ENCODE peak calls at places on chromosomes 16 and 17, in eight cellular contexts. One of them, this sample, is unnamed.

GRCh38 chr16:70694088-70694487 is 8.2 kb upstream of the MTSS2 start:
- DNase-seq in HFF-Myc: peak; percentile 77
- DNase-seq in A549: peak; percentile 85
- DNase-seq in BE2C: no peak
- DNase-seq in AG09309: no peak
- DNase-seq in fibroblast of villous mesenchyme: peak; percentile 72
- DNase-seq in cardiac fibroblast: peak; percentile 83
- DNase-seq in cardiac muscle cell: no peak
- DNase-seq in this sample: no peak

GRCh38 chr16:19766554-19766884 is 48.4 kb downstream of the IQCK start:
- DNase-seq in fibroblast of villous mesenchyme: no peak
- DNase-seq in BE2C: no peak
- DNase-seq in cardiac fibroblast: no peak
- DNase-seq in A549: no peak
- DNase-seq in HFF-Myc: no peak
- DNase-seq in cardiac muscle cell: no peak
- DNase-seq in AG09309: no peak
- DNase-seq in this sample: no peak

GRCh38 chr16:11625769-11626168 is 39.0 kb upstream of the LITAF start:
- DNase-seq in cardiac muscle cell: no peak
- DNase-seq in BE2C: no peak
- DNase-seq in AG09309: no peak
- DNase-seq in HFF-Myc: no peak
- DNase-seq in A549: no peak
- DNase-seq in fibroblast of villous mesenchyme: no peak
- DNase-seq in cardiac fibroblast: no peak
- DNase-seq in this sample: no peak

GRCh38 chr17:67050476-67051154 is 6.3 kb downstream of the CACNG1 start:
- DNase-seq in fibroblast of villous mesenchyme: no peak
- DNase-seq in cardiac muscle cell: no peak
- DNase-seq in cardiac fibroblast: no peak
- DNase-seq in BE2C: no peak
- DNase-seq in A549: no peak
- DNase-seq in HFF-Myc: no peak
- DNase-seq in AG09309: no peak
- DNase-seq in this sample: no peak

GRCh38 chr16:27189335-27189972 is 13.9 kb upstream of the KDM8 start:
- DNase-seq in fibroblast of villous mesenchyme: no peak
- DNase-seq in AG09309: no peak
- DNase-seq in cardiac muscle cell: no peak
- DNase-seq in HFF-Myc: no peak
- DNase-seq in cardiac fibroblast: no peak
- DNase-seq in BE2C: no peak
- DNase-seq in A549: no peak
- DNase-seq in this sample: no peak

GRCh38 chr16:49809561-49809960 is 46.4 kb downstream of the ZNF423 start:
- DNase-seq in cardiac fibroblast: no peak
- DNase-seq in A549: no peak
- DNase-seq in fibroblast of villous mesenchyme: no peak
- DNase-seq in HFF-Myc: no peak
- DNase-seq in AG09309: no peak
- DNase-seq in cardiac muscle cell: no peak
- DNase-seq in BE2C: no peak
- DNase-seq in this sample: no peak

GRCh38 chr17:3944485-3945388 is 19.5 kb downstream of the ATP2A3 start:
- DNase-seq in fibroblast of villous mesenchyme: peak; percentile 61
- DNase-seq in BE2C: peak; percentile 72
- DNase-seq in HFF-Myc: no peak
- DNase-seq in cardiac fibroblast: peak; percentile 64
- DNase-seq in cardiac muscle cell: peak; percentile 92
- DNase-seq in A549: peak; percentile 36
- DNase-seq in AG09309: no peak
- DNase-seq in this sample: no peak

GRCh38 chr17:29742210-29742513 is 119.5 kb upstream of the CORO6 start:
- DNase-seq in cardiac fibroblast: no peak
- DNase-seq in fibroblast of villous mesenchyme: no peak
- DNase-seq in AG09309: no peak
- DNase-seq in BE2C: no peak
- DNase-seq in HFF-Myc: no peak
- DNase-seq in cardiac muscle cell: no peak
- DNase-seq in A549: no peak
- DNase-seq in this sample: no peak

GRCh38 chr17:27339836-27340550 is 46.1 kb downstream of the WSB1 start:
- DNase-seq in fibroblast of villous mesenchyme: no peak
- DNase-seq in HFF-Myc: no peak
- DNase-seq in BE2C: no peak
- DNase-seq in cardiac muscle cell: no peak
- DNase-seq in A549: peak; percentile 88
- DNase-seq in AG09309: no peak
- DNase-seq in cardiac fibroblast: no peak
- DNase-seq in this sample: no peak

DNA sequence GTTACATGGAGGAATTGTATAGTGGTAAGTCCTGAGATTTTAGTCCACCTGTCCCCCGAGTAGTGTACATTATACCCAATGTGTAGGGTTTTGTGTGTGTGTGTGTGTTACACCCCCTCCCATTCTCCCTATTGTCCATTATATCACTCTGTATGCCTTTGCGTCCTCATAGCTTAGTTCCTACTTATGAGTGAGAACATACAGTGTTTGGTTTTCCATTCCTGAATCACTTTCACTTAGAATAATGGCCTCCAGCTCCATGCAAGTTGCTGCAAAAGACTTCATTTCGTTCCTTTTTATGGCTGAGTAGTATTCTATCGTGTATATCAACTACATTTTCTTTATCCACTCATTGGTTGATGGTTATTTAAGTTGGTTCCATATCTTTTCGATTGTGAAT is 635 bp upstream of the FA2H start:
- DNase-seq in cardiac fibroblast: no peak
- DNase-seq in BE2C: no peak
- DNase-seq in HFF-Myc: no peak
- DNase-seq in A549: no peak
- DNase-seq in fibroblast of villous mesenchyme: no peak
- DNase-seq in AG09309: no peak
- DNase-seq in cardiac muscle cell: no peak
- DNase-seq in this sample: no peak
- H3K4me3 ChIP-seq in cardiac fibroblast: no peak overlapping the region
- H3K4me3 ChIP-seq in BE2C: no peak overlapping the region
- H3K4me3 ChIP-seq in HFF-Myc: no peak overlapping the region
- H3K4me3 ChIP-seq in A549: peak overlapping the region; percentile 87
- H3K4me3 ChIP-seq in fibroblast of villous mesenchyme: no peak overlapping the region
- H3K4me3 ChIP-seq in AG09309: no peak overlapping the region
- H3K4me3 ChIP-seq in cardiac muscle cell: no peak overlapping the region
- H3K4me3 ChIP-seq in this sample: no peak overlapping the region

GRCh38 chr16:62213763-62214162 is 177.5 kb upstream of the CDH8 start:
- DNase-seq in A549: peak; percentile 6
- DNase-seq in BE2C: peak; percentile 63
- DNase-seq in cardiac muscle cell: no peak
- DNase-seq in fibroblast of villous mesenchyme: no peak
- DNase-seq in AG09309: no peak
- DNase-seq in HFF-Myc: no peak
- DNase-seq in cardiac fibroblast: no peak
- DNase-seq in this sample: no peak
- TF ChIP-seq CTCF in A549: no peak
- TF ChIP-seq CTCF in BE2C: peak; percentile 68
- TF ChIP-seq CTCF in cardiac muscle cell: no peak
- TF ChIP-seq CTCF in fibroblast of villous mesenchyme: no peak
- TF ChIP-seq CTCF in AG09309: no peak
- TF ChIP-seq CTCF in HFF-Myc: no peak
- TF ChIP-seq CTCF in cardiac fibroblast: no peak
- TF ChIP-seq CTCF in this sample: no peak

GRCh38 chr17:45022288-45022648 is 29.2 kb downstream of the DCAKD start:
- DNase-seq in BE2C: no peak
- DNase-seq in cardiac fibroblast: no peak
- DNase-seq in A549: no peak
- DNase-seq in cardiac muscle cell: no peak
- DNase-seq in AG09309: no peak
- DNase-seq in fibroblast of villous mesenchyme: no peak
- DNase-seq in HFF-Myc: no peak
- DNase-seq in this sample: no peak

GRCh38 chr17:45022655-45023339 is 28.6 kb downstream of the DCAKD start:
- DNase-seq in cardiac fibroblast: no peak
- DNase-seq in A549: no peak
- DNase-seq in cardiac muscle cell: no peak
- DNase-seq in AG09309: no peak
- DNase-seq in fibroblast of villous mesenchyme: no peak
- DNase-seq in BE2C: peak; percentile 58
- DNase-seq in HFF-Myc: no peak
- DNase-seq in this sample: no peak

GRCh38 chr17:45020354-45021138 is 30.9 kb downstream of the DCAKD start:
- DNase-seq in cardiac fibroblast: peak; percentile 65
- DNase-seq in A549: no peak
- DNase-seq in BE2C: peak; percentile 60
- DNase-seq in HFF-Myc: no peak
- DNase-seq in AG09309: no peak
- DNase-seq in fibroblast of villous mesenchyme: no peak
- DNase-seq in cardiac muscle cell: no peak
- DNase-seq in this sample: no peak

GRCh38 chr17:45019177-45019711 is 32.2 kb downstream of the DCAKD start:
- DNase-seq in HFF-Myc: no peak
- DNase-seq in A549: peak; percentile 45
- DNase-seq in cardiac muscle cell: peak; percentile 84
- DNase-seq in BE2C: peak; percentile 76
- DNase-seq in fibroblast of villous mesenchyme: no peak
- DNase-seq in cardiac fibroblast: peak; percentile 61
- DNase-seq in AG09309: no peak
- DNase-seq in this sample: no peak

GRCh38 chr17:45021607-45022287 is 29.7 kb downstream of the DCAKD start:
- DNase-seq in A549: peak; percentile 67
- DNase-seq in HFF-Myc: no peak
- DNase-seq in fibroblast of villous mesenchyme: peak; percentile 69
- DNase-seq in AG09309: no peak
- DNase-seq in BE2C: peak; percentile 87
- DNase-seq in cardiac muscle cell: peak; percentile 87
- DNase-seq in cardiac fibroblast: peak; percentile 69
- DNase-seq in this sample: no peak
- H3K4me3 ChIP-seq in A549: peak overlapping the region; percentile 16
- H3K4me3 ChIP-seq in HFF-Myc: no peak overlapping the region
- H3K4me3 ChIP-seq in fibroblast of villous mesenchyme: peak overlapping the region; percentile 46
- H3K4me3 ChIP-seq in AG09309: peak overlapping the region; percentile 30
- H3K4me3 ChIP-seq in BE2C: peak overlapping the region; percentile 54
- H3K4me3 ChIP-seq in cardiac muscle cell: no peak overlapping the region
- H3K4me3 ChIP-seq in cardiac fibroblast: peak overlapping the region; percentile 22
- H3K4me3 ChIP-seq in this sample: peak overlapping the region; percentile 53

GRCh38 chr17:73121513-73121912 is 29.0 kb upstream of the SLC39A11 start:
- DNase-seq in fibroblast of villous mesenchyme: no peak
- DNase-seq in BE2C: no peak
- DNase-seq in A549: no peak
- DNase-seq in cardiac fibroblast: no peak
- DNase-seq in AG09309: no peak
- DNase-seq in HFF-Myc: no peak
- DNase-seq in cardiac muscle cell: no peak
- DNase-seq in this sample: no peak

GRCh38 chr17:73131993-73132595 is 32.7 kb upstream of the SSTR2 start:
- DNase-seq in A549: no peak
- DNase-seq in HFF-Myc: no peak
- DNase-seq in cardiac muscle cell: no peak
- DNase-seq in AG09309: no peak
- DNase-seq in fibroblast of villous mesenchyme: no peak
- DNase-seq in BE2C: no peak
- DNase-seq in cardiac fibroblast: no peak
- DNase-seq in this sample: no peak

GRCh38 chr17:73123606-73124320 is 31.3 kb upstream of the SLC39A11 start:
- DNase-seq in A549: no peak
- DNase-seq in AG09309: no peak
- DNase-seq in fibroblast of villous mesenchyme: no peak
- DNase-seq in cardiac muscle cell: no peak
- DNase-seq in HFF-Myc: no peak
- DNase-seq in cardiac fibroblast: no peak
- DNase-seq in BE2C: no peak
- DNase-seq in this sample: no peak

GRCh38 chr17:73122953-73123605 is 30.6 kb upstream of the SLC39A11 start:
- DNase-seq in fibroblast of villous mesenchyme: no peak
- DNase-seq in HFF-Myc: no peak
- DNase-seq in AG09309: no peak
- DNase-seq in BE2C: no peak
- DNase-seq in cardiac muscle cell: no peak
- DNase-seq in A549: no peak
- DNase-seq in cardiac fibroblast: no peak
- DNase-seq in this sample: no peak

GRCh38 chr17:73126716-73127473 is 34.4 kb upstream of the SLC39A11 start:
- DNase-seq in HFF-Myc: no peak
- DNase-seq in cardiac fibroblast: no peak
- DNase-seq in cardiac muscle cell: no peak
- DNase-seq in fibroblast of villous mesenchyme: no peak
- DNase-seq in AG09309: no peak
- DNase-seq in A549: peak; percentile 20
- DNase-seq in BE2C: no peak
- DNase-seq in this sample: no peak
- TF ChIP-seq CTCF in HFF-Myc: peak; percentile 2
- TF ChIP-seq CTCF in cardiac fibroblast: no peak
- TF ChIP-seq CTCF in cardiac muscle cell: no peak
- TF ChIP-seq CTCF in fibroblast of villous mesenchyme: no peak
- TF ChIP-seq CTCF in AG09309: no peak
- TF ChIP-seq CTCF in A549: no peak
- TF ChIP-seq CTCF in BE2C: no peak
- TF ChIP-seq CTCF in this sample: no peak

This sample was measured in AG04449.